ENCODE peak calls at places on chromosomes 13 and 19, in nine cellular contexts. Y, C, I, Q, K, O, X, N and Z are unnamed samples.

GRCh38 chr19:8663920-8664670 is 33.7 kb downstream of the NFILZ start:
- DNase-seq in C (peak; percentile 61), N (peak; percentile 67), X (no peak), Y (no peak), I (peak; percentile 72), O (no peak), K (no peak), Q (no peak), Z (no peak)

GRCh38 chr13:45331981-45332830 is 8.8 kb downstream of the TPT1 start:
- DNase-seq in C (no peak), N (no peak), X (peak; percentile 97), I (no peak), K (no peak), Y (peak; percentile 83), O (no peak), Q (no peak), Z (peak; percentile 79)

GRCh38 chr13:66348745-66349720 is 881.1 kb downstream of the PCDH9 start:
- DNase-seq in Y (peak; percentile 10), K (no peak), I (no peak), X (no peak), O (no peak), C (no peak), Q (no peak), N (no peak), Z (no peak)

GRCh38 chr19:38360351-38360750 is 14.0 kb upstream of the PSMD8 start:
- DNase-seq in K (no peak), Y (no peak), Q (no peak), C (no peak), N (no peak), I (no peak), O (no peak), X (no peak), Z (no peak)

GRCh38 chr13:50910483-50910805 is 853 bp downstream of the RNASEH2B start:
- DNase-seq in Y (peak; percentile 79), X (peak; percentile 57), Q (peak; percentile 51), I (no peak), O (no peak), K (no peak), N (no peak), C (no peak), Z (peak; percentile 55)

GRCh38 chr19:50381881-50382729 is 2.0 kb upstream of the POLD1 start:
- DNase-seq in Q (no peak), N (no peak), X (no peak), K (no peak), Y (peak; percentile 64), C (no peak), O (no peak), I (no peak), Z (no peak)

GRCh38 chr19:49614096-49614857 is 23.3 kb downstream of the PRR12 start:
- DNase-seq in X (peak; percentile 92), K (no peak), O (no peak), Y (peak; percentile 98), N (no peak), C (no peak), Q (peak; percentile 37), I (no peak), Z (peak; percentile 91)

GRCh38 chr13:26061947-26062346 is 10.1 kb upstream of the SHISA2 start:
- DNase-seq in X (peak; percentile 56), Y (peak; percentile 90), K (no peak), O (no peak), I (no peak), Q (peak; percentile 85), N (no peak), C (no peak), Z (peak; percentile 89)

GRCh38 chr19:18310966-18311365 is 11.9 kb downstream of the LSM4 start:
- DNase-seq in O (no peak), Q (no peak), I (no peak), C (peak; percentile 66), X (no peak), Y (peak; percentile 73), N (no peak), K (no peak), Z (no peak)

GRCh38 chr19:16001481-16002312 is 52.9 kb downstream of the OR10H4 start:
- DNase-seq in K (no peak), Y (peak; percentile 82), O (no peak), Q (no peak), X (peak; percentile 73), I (no peak), C (no peak), N (peak; percentile 58), Z (peak; percentile 66)

GRCh38 chr13:42814868-42815267 is 33.5 kb downstream of the FAM216B start:
- DNase-seq in Y (peak; percentile 65), X (peak; percentile 86), I (no peak), N (no peak), C (no peak), Q (no peak), O (no peak), K (no peak), Z (no peak)

GRCh38 chr19:40862785-40863184 is 12.5 kb upstream of the CYP2A6 start:
- DNase-seq in C (no peak), Y (no peak), I (no peak), X (peak; percentile 27), O (no peak), N (no peak), K (no peak), Q (no peak), Z (peak; percentile 53)